ENCODE peak calls at places on chromosomes 4 and X, in nine cellular contexts. J is hepatocyte; K is CD4-positive, alpha-beta T cell; L is choroid plexus epithelial cell; H is kidney; Z is BJ; G is HFFc6; B is HFF-Myc; I is dorsolateral prefrontal cortex. X is an unnamed sample.

GRCh38 chr4:74546020-74546419 is 101.1 kb downstream of the AREG start:
- DNase-seq in J (no peak), K (no peak), L (peak), H (no peak), Z (no peak), G (no peak), B (no peak), I (no peak), X (no peak)

GRCh38 chr4:14168919-14169318 is 541.4 kb upstream of the BOD1L1 start:
- DNase-seq in J (peak), K (no peak), L (peak), H (no peak), Z (peak), G (peak), B (peak), I (no peak), X (peak)

GRCh38 chr4:122764071-122764807 is 31.7 kb downstream of the BBS12 start:
- DNase-seq in J (no peak), K (no peak), L (peak), H (no peak), Z (no peak), G (peak), B (peak), I (no peak), X (no peak)

GRCh38 chr4:119682080-119682479 is 53.5 kb upstream of the PDE5A start:
- DNase-seq in J (no peak), K (no peak), L (no peak), H (no peak), Z (no peak), G (no peak), B (no peak), I (no peak), X (no peak)

GRCh38 chr4:184279496-184280082 is 61.9 kb upstream of the ENPP6 start:
- DNase-seq in J (no peak), K (no peak), L (peak), H (no peak), Z (no peak), G (no peak), B (no peak), I (no peak), X (no peak)

GRCh38 chr4:170128219-170128804 is 38.6 kb upstream of the AADAT start:
- DNase-seq in J (no peak), K (no peak), L (no peak), H (no peak), Z (no peak), G (no peak), B (no peak), I (no peak), X (no peak)

GRCh38 chr4:98326168-98326567 is 65.0 kb downstream of the RAP1GDS1 start:
- DNase-seq in J (no peak), K (no peak), L (no peak), H (no peak), Z (no peak), G (no peak), B (no peak), I (no peak), X (no peak)

GRCh38 chr4:122879001-122879400 is 43.4 kb downstream of the NUDT6 start:
- DNase-seq in J (no peak), K (no peak), L (no peak), H (no peak), Z (no peak), G (no peak), B (no peak), I (no peak), X (no peak)

GRCh38 chr4:14167876-14168510 is 540.5 kb upstream of the BOD1L1 start:
- DNase-seq in J (no peak), K (no peak), L (peak), H (no peak), Z (no peak), G (peak), B (no peak), I (no peak), X (no peak)

GRCh38 chr4:604131-604530 is 21.2 kb upstream of the PDE6B start:
- DNase-seq in J (no peak), K (no peak), L (no peak), H (no peak), Z (no peak), G (no peak), B (no peak), I (no peak), X (peak)

GRCh38 chrX:37509349-37509748 is 62.1 kb upstream of the LANCL3 start:
- DNase-seq in J (peak), K (no peak), L (peak), H (no peak), Z (no peak), G (no peak), B (no peak), I (no peak), X (no peak)

GRCh38 chr4:2068198-2068470 is 9.0 kb downstream of the NAT8L start:
- DNase-seq in J (no peak), K (no peak), L (no peak), H (peak), Z (no peak), G (no peak), B (no peak), I (no peak), X (no peak)

GRCh38 chr4:183011213-183011907 is 87.7 kb upstream of the WWC2 start:
- DNase-seq in J (no peak), K (no peak), L (peak), H (no peak), Z (no peak), G (no peak), B (no peak), I (no peak), X (no peak)

GRCh38 chr4:88335092-88335665 is 43.5 kb upstream of the HERC6 start:
- DNase-seq in J (peak), K (no peak), L (peak), H (no peak), Z (no peak), G (peak), B (peak), I (no peak), X (no peak)

GRCh38 chr4:76883147-76883546 is 14.8 kb downstream of the SOWAHB start:
- DNase-seq in J (no peak), K (no peak), L (peak), H (no peak), Z (no peak), G (no peak), B (no peak), I (no peak), X (no peak)

GRCh38 chr4:159446266-159446976 is 343.5 kb downstream of the RAPGEF2 start:
- DNase-seq in J (peak), K (no peak), L (peak), H (peak), Z (peak), G (peak), B (peak), I (peak), X (peak)

GRCh38 chr4:165009493-165010227 is 22.1 kb upstream of the TRIM60 start:
- DNase-seq in J (no peak), K (no peak), L (no peak), H (no peak), Z (no peak), G (no peak), B (no peak), I (no peak), X (peak)

GRCh38 chr4:184598753-184599491 is 50.3 kb downstream of the CASP3 start:
- DNase-seq in J (no peak), K (no peak), L (peak), H (no peak), Z (no peak), G (peak), B (no peak), I (no peak), X (no peak)

GRCh38 chr4:152316969-152317368 is 218.9 kb downstream of the FBXW7 start:
- DNase-seq in J (no peak), K (no peak), L (peak), H (no peak), Z (no peak), G (peak), B (no peak), I (no peak), X (no peak)

GRCh38 chr4:13599159-13599558 is 28.4 kb downstream of the BOD1L1 start:
- DNase-seq in J (no peak), K (no peak), L (peak), H (no peak), Z (no peak), G (no peak), B (no peak), I (no peak), X (no peak)

GRCh38 chrX:39491548-39492297 is 606.0 kb downstream of the BCOR start:
- DNase-seq in J (peak), K (peak), L (no peak), H (no peak), Z (no peak), G (no peak), B (no peak), I (no peak), X (peak)

GRCh38 chrX:68833855-68834331 is 5.1 kb downstream of the EFNB1 start:
- DNase-seq in J (no peak), K (no peak), L (no peak), H (no peak), Z (no peak), G (no peak), B (no peak), I (no peak), X (no peak)

GRCh38 chr4:20203508-20203907 is 48.2 kb upstream of the SLIT2 start:
- DNase-seq in J (no peak), K (no peak), L (peak), H (no peak), Z (peak), G (peak), B (peak), I (no peak), X (no peak)

GRCh38 chr4:7865533-7865932 is 74.1 kb downstream of the AFAP1 start:
- DNase-seq in J (no peak), K (no peak), L (no peak), H (no peak), Z (no peak), G (no peak), B (no peak), I (no peak), X (peak)

GRCh38 chr4:81346719-81347118 is 125.0 kb downstream of the RASGEF1B start:
- DNase-seq in J (no peak), K (no peak), L (no peak), H (no peak), Z (no peak), G (no peak), B (no peak), I (no peak), X (no peak)

GRCh38 chr4:76430519-76431388 is 4.3 kb upstream of the SHROOM3 start:
- DNase-seq in J (peak), K (no peak), L (peak), H (no peak), Z (peak), G (peak), B (peak), I (no peak), X (no peak)

GRCh38 chr4:140756292-140757219 is at the start of gene TBC1D9:
- DNase-seq in J (peak), K (no peak), L (peak), H (peak), Z (peak), G (peak), B (peak), I (peak), X (peak)

GRCh38 chr4:33187035-33187434 is 2466.9 kb downstream of the PCDH7 start:
- DNase-seq in J (no peak), K (no peak), L (no peak), H (no peak), Z (no peak), G (no peak), B (no peak), I (no peak), X (no peak)

GRCh38 chr4:21452931-21453330 is 495.6 kb downstream of the KCNIP4 start:
- DNase-seq in J (no peak), K (no peak), L (peak), H (no peak), Z (no peak), G (no peak), B (no peak), I (no peak), X (no peak)

GRCh38 chr4:17889692-17890091 is 78.9 kb downstream of the NCAPG start:
- DNase-seq in J (no peak), K (no peak), L (no peak), H (no peak), Z (no peak), G (no peak), B (no peak), I (no peak), X (no peak)

GRCh38 chrX:11760958-11761357 is 2.9 kb downstream of the MSL3 start:
- DNase-seq in J (no peak), K (no peak), L (no peak), H (no peak), Z (no peak), G (no peak), B (no peak), I (no peak), X (no peak)

GRCh38 chrX:124764354-124764753 is 418.0 kb downstream of the SH2D1A start:
- DNase-seq in J (no peak), K (no peak), L (no peak), H (no peak), Z (no peak), G (no peak), B (no peak), I (no peak), X (no peak)

GRCh38 chr4:69601065-69601464 is 38.4 kb downstream of the UGT2A2 start:
- DNase-seq in J (no peak), K (no peak), L (no peak), H (no peak), Z (no peak), G (no peak), B (no peak), I (no peak), X (no peak)

GRCh38 chr4:80335554-80336358 is at the start of gene CFAP299:
- DNase-seq in J (peak), K (peak), L (peak), H (peak), Z (peak), G (peak), B (peak), I (peak), X (peak)

GRCh38 chr4:181968371-181968770 is 274.8 kb upstream of the TENM3 start:
- DNase-seq in J (no peak), K (no peak), L (peak), H (no peak), Z (no peak), G (peak), B (no peak), I (no peak), X (no peak)

GRCh38 chr4:7189475-7190277 is 2.7 kb upstream of the SORCS2 start:
- DNase-seq in J (peak), K (no peak), L (no peak), H (peak), Z (no peak), G (no peak), B (no peak), I (no peak), X (no peak)

DNA sequence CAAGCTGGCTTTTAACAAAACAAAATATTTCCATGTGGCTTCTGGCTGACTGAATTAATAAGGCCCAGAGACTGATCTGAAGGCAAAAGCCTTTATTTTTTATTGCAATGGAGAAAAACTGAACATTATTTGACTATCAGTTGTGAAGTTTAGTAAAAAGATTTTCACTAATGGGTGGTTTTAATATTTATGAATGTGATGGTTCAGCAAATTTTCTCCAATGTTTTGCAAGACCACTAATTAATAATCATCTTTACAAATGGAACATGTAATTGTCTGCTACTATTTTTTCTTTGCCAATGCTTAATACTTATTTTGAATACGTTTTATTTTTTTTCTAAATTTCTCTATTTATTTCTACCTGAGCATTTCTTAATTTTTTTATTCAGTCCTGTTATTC is 90.6 kb downstream of the SNCA start:
- DNase-seq in J (no peak), K (no peak), L (no peak), H (no peak), Z (no peak), G (no peak), B (no peak), I (no peak), X (no peak)
- TF ChIP-seq CTCF in J (no peak), K (no peak), L (no peak), H (no peak), Z (no peak), G (no peak), B (no peak), I (no peak), X (no peak)

DNA sequence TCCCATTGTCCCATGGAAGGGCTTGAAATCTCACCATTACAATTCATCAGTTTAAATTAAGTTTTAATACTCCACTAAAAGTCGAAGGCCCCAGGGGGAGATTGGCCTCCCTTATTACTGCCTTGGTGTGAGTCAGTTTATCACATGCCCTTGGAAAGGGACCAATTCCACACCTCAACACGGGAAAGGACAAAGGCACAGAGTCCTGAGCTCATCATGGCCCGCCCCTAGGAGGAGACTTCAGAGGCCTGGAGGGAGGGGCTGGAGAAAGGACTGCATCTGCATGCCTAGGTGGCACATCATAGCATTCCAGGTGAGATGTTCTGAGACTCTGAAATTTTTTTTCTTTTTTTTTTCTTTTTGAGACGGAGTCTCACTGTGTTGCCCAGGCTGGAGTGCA is 2.8 kb upstream of the SEL1L3 start:
- DNase-seq in J (peak), K (no peak), L (no peak), H (peak), Z (no peak), G (no peak), B (no peak), I (no peak), X (no peak)
- TF ChIP-seq CTCF in J (no peak), K (no peak), L (no peak), H (no peak), Z (no peak), G (no peak), B (no peak), I (no peak), X (no peak)

DNA sequence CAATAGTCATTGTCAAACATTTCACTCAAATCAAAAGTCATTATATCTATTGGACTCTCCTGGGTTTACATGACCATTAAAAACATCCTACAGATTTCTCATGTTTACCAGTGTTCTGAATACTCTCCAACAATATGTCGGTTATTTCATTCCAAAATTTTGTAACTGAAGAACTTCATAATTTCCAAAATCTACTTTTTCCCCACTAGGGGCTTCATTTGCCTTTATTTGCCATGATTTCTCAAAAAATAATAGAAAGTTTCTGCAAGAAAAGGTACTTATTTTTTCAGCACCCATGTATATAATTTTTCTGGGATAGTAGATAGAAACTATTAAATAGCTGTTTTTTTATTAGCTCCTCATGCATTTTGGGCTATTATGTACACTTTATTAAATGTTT is 49.0 kb downstream of the PRDM5 start:
- DNase-seq in J (no peak), K (no peak), L (no peak), H (no peak), Z (no peak), G (no peak), B (no peak), I (no peak), X (no peak)
- TF ChIP-seq CTCF in J (peak), K (no peak), L (no peak), H (no peak), Z (no peak), G (peak), B (peak), I (no peak), X (no peak)

DNA sequence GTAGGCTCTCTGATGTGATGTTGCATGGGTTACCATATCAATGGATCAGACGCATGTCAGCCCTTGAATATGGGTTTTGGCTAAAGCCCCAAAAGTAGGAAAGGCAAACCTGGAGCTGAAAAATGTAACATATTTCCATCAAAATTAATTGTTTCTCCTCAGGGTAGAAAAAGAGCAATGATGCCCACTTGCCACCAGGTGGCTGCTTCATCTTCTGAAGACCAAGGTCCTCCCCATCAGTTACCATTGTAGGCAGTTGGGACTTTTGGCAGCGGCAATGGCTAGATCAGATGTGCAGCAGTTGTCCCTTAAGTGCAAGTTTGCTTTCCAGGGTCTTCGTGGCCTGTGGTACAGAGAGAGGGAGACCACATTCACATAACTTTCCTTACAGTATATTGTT is 118.2 kb downstream of the NAF1 start:
- DNase-seq in J (peak), K (no peak), L (peak), H (no peak), Z (no peak), G (no peak), B (no peak), I (no peak), X (peak)
- TF ChIP-seq CTCF in J (peak), K (peak), L (peak), H (peak), Z (peak), G (peak), B (peak), I (peak), X (no peak)

GRCh38 chr4:163540448-163540847 is 46.0 kb downstream of the TMA16 start:
- DNase-seq in J (no peak), K (no peak), L (no peak), H (no peak), Z (no peak), G (no peak), B (no peak), I (no peak), X (no peak)

GRCh38 chr4:163536101-163536500 is 41.6 kb downstream of the TMA16 start:
- DNase-seq in J (no peak), K (no peak), L (no peak), H (no peak), Z (no peak), G (no peak), B (no peak), I (no peak), X (no peak)

GRCh38 chr4:163534056-163534455 is 39.6 kb downstream of the TMA16 start:
- DNase-seq in J (no peak), K (no peak), L (no peak), H (no peak), Z (no peak), G (no peak), B (no peak), I (no peak), X (no peak)

GRCh38 chr4:163540977-163541376 is 46.5 kb downstream of the TMA16 start:
- DNase-seq in J (no peak), K (no peak), L (peak), H (no peak), Z (peak), G (peak), B (peak), I (no peak), X (no peak)

GRCh38 chr4:163535657-163536056 is 41.2 kb downstream of the TMA16 start:
- DNase-seq in J (no peak), K (no peak), L (no peak), H (no peak), Z (no peak), G (no peak), B (no peak), I (no peak), X (no peak)
- TF ChIP-seq CTCF in J (no peak), K (no peak), L (peak), H (no peak), Z (no peak), G (peak), B (no peak), I (no peak), X (no peak)

DNA sequence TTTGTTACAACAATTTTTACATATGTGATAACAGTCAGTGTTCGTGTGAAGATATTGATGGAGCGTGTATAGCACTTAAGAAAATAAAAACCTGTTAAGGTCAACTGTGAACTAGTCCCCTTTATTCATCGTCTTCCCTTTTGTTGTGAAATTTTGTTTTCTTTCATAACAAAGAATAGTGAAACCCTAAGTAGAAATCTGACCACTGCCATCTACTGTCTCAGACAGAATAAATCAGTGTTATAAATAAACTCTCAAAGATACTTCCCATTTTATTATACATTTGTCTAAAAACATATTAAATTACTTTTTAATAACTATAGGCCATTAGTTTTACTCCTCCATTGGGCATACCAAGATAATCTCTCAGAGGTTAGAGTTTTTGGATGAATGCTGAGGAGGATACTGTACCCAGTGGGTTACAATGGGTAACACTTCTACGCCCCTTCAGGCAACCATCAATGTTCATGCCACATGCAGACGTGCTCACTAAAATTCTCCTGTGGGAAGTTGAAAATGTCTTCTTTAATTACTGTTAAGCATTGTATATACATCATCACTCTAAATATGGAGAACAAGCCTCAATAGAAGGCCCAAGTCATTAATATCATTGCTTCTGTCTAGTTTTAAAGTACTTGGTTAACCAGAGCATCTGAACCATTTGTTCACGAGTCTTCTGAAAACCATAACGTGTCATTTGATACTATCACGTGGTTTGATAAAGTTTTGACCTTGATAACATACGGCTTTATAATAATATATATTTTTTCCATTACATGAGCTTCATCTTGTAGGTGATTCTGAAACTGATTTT is 171.2 kb downstream of the TMA16 start:
- DNase-seq in J (no peak), K (no peak), L (peak), H (no peak), Z (no peak), G (no peak), B (no peak), I (no peak), X (no peak)
- TF ChIP-seq CTCF in J (no peak), K (no peak), L (no peak), H (no peak), Z (no peak), G (peak), B (no peak), I (peak), X (no peak)